ENCODE peak calls at places on chromosomes 12 and 14, in four cellular contexts. X, D, K and Q are unnamed samples.

GRCh38 chr14:80973918-80974317 is 18.5 kb downstream of the TSHR start:
- DNase-seq in D (no peak), K (no peak), X (no peak), Q (no peak)

GRCh38 chr12:15700595-15700994 is 88.6 kb downstream of the EPS8 start:
- DNase-seq in K (peak; percentile 12), X (no peak), D (no peak), Q (no peak)

GRCh38 chr12:3077572-3078081 is 448 bp downstream of the TSPAN9 start:
- DNase-seq in D (peak; percentile 60), X (no peak), K (no peak), Q (no peak)

GRCh38 chr12:113207621-113208040 is 13.6 kb upstream of the TPCN1 start:
- DNase-seq in D (peak; percentile 24), X (no peak), K (no peak), Q (no peak)

GRCh38 chr14:99475179-99475578 is 5.5 kb downstream of the SETD3 start:
- DNase-seq in D (no peak), K (no peak), X (no peak), Q (no peak)

GRCh38 chr12:109949089-109949488 is 47.1 kb downstream of the GIT2 start:
- DNase-seq in D (no peak), K (no peak), X (no peak), Q (no peak)

GRCh38 chr14:34324363-34324795 is 137.7 kb downstream of the SPTSSA start:
- DNase-seq in K (no peak), D (no peak), X (no peak), Q (no peak)

GRCh38 chr12:54523637-54524036 is 25.8 kb upstream of the PDE1B start:
- DNase-seq in D (no peak), X (no peak), K (no peak), Q (no peak)

GRCh38 chr14:91380610-91381371 is 36.8 kb downstream of the CCDC88C start:
- DNase-seq in D (no peak), X (no peak), K (no peak), Q (no peak)

GRCh38 chr12:26833692-26834168 is 736 bp upstream of the ITPR2 start:
- DNase-seq in K (no peak), X (peak; percentile 67), D (peak; percentile 67), Q (peak; percentile 25)

GRCh38 chr12:11824736-11825135 is 175.3 kb downstream of the ETV6 start:
- DNase-seq in X (no peak), K (no peak), D (no peak), Q (no peak)

GRCh38 chr12:102685172-102685571 is 204.8 kb upstream of the IGF1 start:
- DNase-seq in X (no peak), D (no peak), K (no peak), Q (no peak)

GRCh38 chr12:108854453-108855283 is 2.7 kb downstream of the SSH1 start:
- DNase-seq in D (no peak), X (peak; percentile 71), K (peak; percentile 79), Q (no peak)

GRCh38 chr14:25001096-25001982 is 48.6 kb downstream of the STXBP6 start:
- DNase-seq in K (no peak), D (no peak), X (no peak), Q (no peak)

GRCh38 chr12:26396402-26396801 is 201.0 kb downstream of the SSPN start:
- DNase-seq in X (no peak), D (no peak), K (no peak), Q (no peak)

GRCh38 chr14:92924247-92924646 is 1.3 kb downstream of the CHGA start:
- DNase-seq in X (no peak), K (no peak), D (no peak), Q (no peak)

GRCh38 chr12:68832504-68832867 is 24.5 kb downstream of the MDM2 start:
- DNase-seq in D (no peak), K (no peak), X (no peak), Q (no peak)

GRCh38 chr12:51901121-51901812 is 6.0 kb upstream of the ACVRL1 start:
- DNase-seq in K (no peak), D (peak; percentile 63), X (peak; percentile 29), Q (no peak)

GRCh38 chr12:46367351-46368029 is 5.1 kb downstream of the SLC38A2 start:
- DNase-seq in K (no peak), D (no peak), X (no peak), Q (no peak)

GRCh38 chr12:51726931-51727330 is 121.6 kb downstream of the FIGNL2 start:
- DNase-seq in K (no peak), D (no peak), X (no peak), Q (no peak)

GRCh38 chr14:92481811-92482559 is 31.6 kb upstream of the RIN3 start:
- DNase-seq in K (no peak), X (no peak), D (no peak), Q (no peak)

GRCh38 chr12:51341259-51342007 is 5.0 kb downstream of the CELA1 start:
- DNase-seq in X (peak; percentile 78), D (peak; percentile 66), K (peak; percentile 61), Q (peak; percentile 60)

GRCh38 chr12:1864456-1864855 is 44.1 kb downstream of the LRTM2 start:
- DNase-seq in D (no peak), X (no peak), K (no peak), Q (no peak)

GRCh38 chr14:20848955-20849570 is 42.1 kb upstream of the RNASE3 start:
- DNase-seq in K (no peak), D (no peak), X (no peak), Q (no peak)

GRCh38 chr12:49893753-49894752 is 9.6 kb downstream of the FAIM2 start:
- DNase-seq in D (peak; percentile 28), X (peak; percentile 36), K (peak; percentile 42), Q (no peak)

GRCh38 chr12:131128556-131128955 is 174.8 kb downstream of the ADGRD1 start:
- DNase-seq in D (no peak), K (no peak), X (no peak), Q (no peak)

GRCh38 chr12:10982244-10982643 is 4.5 kb downstream of the TAS2R50 start:
- DNase-seq in X (no peak), K (no peak), D (no peak), Q (peak; percentile 42)

GRCh38 chr12:32301216-32301615 is 98.1 kb upstream of the FGD4 start:
- DNase-seq in X (no peak), D (no peak), K (no peak), Q (no peak)

GRCh38 chr12:130422676-130423075 is 85.0 kb downstream of the PIWIL1 start:
- DNase-seq in K (no peak), X (no peak), D (no peak), Q (no peak)

GRCh38 chr14:88063807-88064206 is 58.9 kb downstream of the GPR65 start:
- DNase-seq in X (no peak), K (no peak), D (no peak), Q (no peak)

GRCh38 chr12:79681008-79681590 is 9.7 kb downstream of the PAWR start:
- DNase-seq in X (no peak), K (no peak), D (no peak), Q (no peak)

GRCh38 chr12:7642876-7643309 is 22.8 kb downstream of the APOBEC1 start:
- DNase-seq in X (no peak), K (no peak), D (no peak), Q (peak; percentile 16)

GRCh38 chr12:49873361-49873934 is 30.3 kb downstream of the FAIM2 start:
- DNase-seq in D (no peak), X (peak; percentile 51), K (no peak), Q (no peak)